ENCODE peak calls at places on chromosomes 4 and X, in five cellular contexts. Y, H, R, X and D are unnamed samples. For H3K79me2, the result is how much of the 10 kb centered on the place peaks cover.

GRCh38 chrX:137565921-137566745 is at the start of gene ZIC3:
- DNase-seq in H (peak), X (no peak), Y (no peak), R (peak), D (peak)

GRCh38 chr4:11469900-11470708 is 41.4 kb upstream of the HS3ST1 start:
- DNase-seq in Y (peak), R (no peak), H (no peak), X (no peak), D (no peak)

GRCh38 chr4:106763044-106763443 is 273.1 kb downstream of the DKK2 start:
- DNase-seq in R (no peak), H (no peak), Y (no peak), X (no peak), D (peak)

GRCh38 chr4:7767966-7768365 is 171.7 kb downstream of the AFAP1 start:
- DNase-seq in Y (no peak), H (peak), X (no peak), R (no peak), D (no peak)

GRCh38 chrX:24214568-24214967 is 65.0 kb downstream of the ZFX start:
- DNase-seq in R (no peak), X (no peak), H (no peak), Y (no peak), D (no peak)

GRCh38 chr4:15694431-15694830 is 8.4 kb upstream of the BST1 start:
- DNase-seq in Y (no peak), H (no peak), R (no peak), X (no peak), D (no peak)

GRCh38 chr4:13483142-13484044 is 747 bp downstream of the RAB28 start:
- DNase-seq in Y (no peak), H (peak), R (no peak), X (peak), D (peak)

GRCh38 chr4:7425591-7426468 is 8.9 kb downstream of the PSAPL1 start:
- DNase-seq in X (no peak), R (peak), H (peak), Y (no peak), D (no peak)

GRCh38 chr4:113447695-113448265 is 313.8 kb downstream of the CAMK2D start:
- DNase-seq in R (no peak), H (no peak), X (no peak), Y (no peak), D (no peak)

GRCh38 chr4:187612211-187612780 is 383.3 kb upstream of the ZFP42 start:
- DNase-seq in Y (no peak), H (peak), X (no peak), R (no peak), D (no peak)

GRCh38 chr4:121094297-121094966 is 22.1 kb upstream of the NDNF start:
- DNase-seq in R (no peak), X (no peak), H (no peak), Y (no peak), D (no peak)

GRCh38 chr4:138562544-138562961 is 320.4 kb upstream of the SLC7A11 start:
- DNase-seq in Y (peak), R (no peak), H (peak), X (no peak), D (no peak)

GRCh38 chrX:40154229-40154852 is 56.6 kb upstream of the BCOR start:
- DNase-seq in H (peak), R (peak), X (no peak), Y (no peak), D (peak)

GRCh38 chr4:65508169-65508568 is 162.1 kb downstream of the EPHA5 start:
- DNase-seq in H (peak), Y (no peak), X (no peak), R (no peak), D (no peak)

GRCh38 chr4:28723371-28723770 is 1862.7 kb downstream of the STIM2 start:
- DNase-seq in R (no peak), Y (no peak), X (no peak), H (no peak), D (no peak)

GRCh38 chr4:25814323-25814722 is 48.5 kb downstream of the SEL1L3 start:
- DNase-seq in Y (no peak), R (no peak), X (no peak), H (no peak), D (no peak)

GRCh38 chr4:143336828-143337599 is at the start of gene GAB1:
- DNase-seq in Y (no peak), H (peak), X (no peak), R (peak), D (peak)

GRCh38 chr4:7547368-7548040 is 112.8 kb upstream of the PSAPL1 start:
- DNase-seq in Y (no peak), H (no peak), X (no peak), R (no peak), D (no peak)

GRCh38 chrX:78997870-78998558 is 52.8 kb downstream of the P2RY10 start:
- DNase-seq in X (no peak), H (no peak), Y (no peak), R (no peak), D (peak)

GRCh38 chr4:55346851-55347255 is 811 bp downstream of the SRD5A3 start:
- DNase-seq in R (no peak), H (no peak), X (no peak), Y (peak), D (no peak)

GRCh38 chr4:122798101-122798500 is 28.5 kb upstream of the FGF2 start:
- DNase-seq in R (no peak), Y (no peak), H (peak), X (no peak), D (peak)

GRCh38 chr4:153347117-153347516 is 2.6 kb downstream of the MND1 start:
- DNase-seq in Y (no peak), X (peak), R (no peak), H (no peak), D (no peak)
- H3K79me2 ChIP-seq in Y (half or more), X (half or more), R (under half), H (under half), D (half or more)

GRCh38 chr4:107444-108429 is 16.6 kb upstream of the ZNF718 start:
- DNase-seq in Y (no peak), R (peak), H (peak), X (no peak), D (no peak)
- H3K4me3 ChIP-seq in Y (no peak), R (peak), H (no peak), X (no peak), D (no peak)

DNA sequence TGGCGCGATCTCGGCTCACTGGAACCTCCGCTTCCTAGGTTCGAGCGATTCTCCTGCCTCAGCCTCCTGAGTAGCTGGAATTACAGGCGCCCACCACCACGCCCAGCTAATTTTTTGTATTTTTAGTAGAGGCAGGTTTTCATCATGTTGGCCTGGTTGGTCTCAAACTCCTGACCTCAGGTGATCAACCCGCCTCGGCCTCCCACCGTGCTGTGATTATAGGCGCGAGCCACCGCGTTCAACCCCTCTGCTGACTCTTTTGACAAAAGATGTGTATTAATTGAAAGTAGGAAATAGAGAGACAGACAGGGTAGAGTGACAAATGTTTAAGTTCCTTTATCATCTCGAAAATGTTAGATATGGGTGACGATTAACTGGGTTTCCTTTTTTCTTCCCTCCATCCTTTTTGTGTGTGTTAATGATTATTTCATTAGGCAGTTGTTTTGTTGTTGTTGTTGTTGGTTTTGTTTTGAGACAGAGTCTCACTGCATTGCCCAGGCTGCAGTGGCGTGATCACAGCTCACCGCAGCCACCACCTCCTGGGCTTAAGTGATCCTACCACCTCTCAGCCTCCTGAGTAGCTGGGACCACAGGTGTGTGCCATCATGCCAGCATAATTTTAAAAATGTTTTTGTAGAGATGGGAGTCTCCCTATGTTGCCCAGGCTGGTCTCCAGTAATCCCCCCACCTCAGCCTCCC is 79.5 kb downstream of the KDM6A start:
- DNase-seq in X (no peak), Y (no peak), R (no peak), H (no peak), D (no peak)
- H3K79me2 ChIP-seq in X (half or more), Y (half or more), R (under half), H (half or more), D (half or more)

GRCh38 chrX:149898554-149898953 is 17.6 kb downstream of the MAGEA8 start:
- DNase-seq in X (no peak), Y (no peak), R (no peak), H (no peak), D (no peak)

GRCh38 chrX:149908727-149909126 is 20.6 kb upstream of the HSFX4 start:
- DNase-seq in H (no peak), R (no peak), X (no peak), Y (no peak), D (no peak)

GRCh38 chrX:149909324-149910177 is 19.8 kb upstream of the HSFX4 start:
- DNase-seq in R (no peak), H (no peak), X (no peak), Y (no peak), D (no peak)

GRCh38 chrX:149908308-149908707 is 21.1 kb upstream of the HSFX4 start:
- DNase-seq in Y (peak), H (no peak), R (no peak), X (no peak), D (no peak)

DNA sequence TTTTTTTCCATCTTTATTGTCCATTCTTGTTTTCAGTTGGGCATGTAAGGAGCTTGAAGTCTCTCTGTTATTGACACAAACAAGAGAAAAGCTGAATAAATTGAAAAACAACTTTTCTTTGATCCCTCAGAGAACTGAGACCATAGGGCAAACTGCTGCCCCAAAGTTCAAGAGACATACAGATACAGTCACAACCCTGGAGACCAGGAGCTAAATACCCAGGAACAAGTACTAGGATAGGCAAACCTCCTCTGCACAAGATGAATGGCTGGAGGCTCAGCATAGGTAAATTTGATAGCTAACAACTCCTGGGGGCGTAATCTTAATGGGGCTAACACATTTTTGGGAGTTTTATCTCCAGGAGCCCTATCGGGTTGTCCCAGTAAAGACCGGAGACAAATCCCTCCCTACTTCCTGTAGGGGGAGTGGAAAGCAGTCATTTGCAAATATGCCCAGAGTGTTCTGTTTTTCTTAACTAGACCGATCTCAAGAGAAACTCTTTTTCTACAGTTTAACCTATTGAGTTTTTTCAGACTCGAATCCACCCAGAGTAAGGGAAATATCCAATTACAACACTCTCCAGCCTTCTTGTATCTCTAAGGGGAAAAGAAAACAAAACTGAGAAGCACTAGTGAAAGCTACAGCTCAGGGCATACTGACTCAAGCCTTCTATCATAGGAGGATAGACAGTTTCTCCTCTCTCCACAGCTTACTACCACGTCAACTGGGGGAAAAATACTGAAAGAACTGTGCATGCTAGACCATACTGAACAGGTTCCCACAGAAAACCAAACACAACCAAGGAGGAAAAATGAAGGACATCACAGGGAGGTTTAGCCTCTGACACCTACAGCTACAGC is 23.1 kb downstream of the MAGEA8 start:
- DNase-seq in Y (peak), X (peak), R (no peak), H (no peak), D (no peak)
- H3K4me3 ChIP-seq in Y (no peak), X (peak), R (no peak), H (peak), D (no peak)

DNA sequence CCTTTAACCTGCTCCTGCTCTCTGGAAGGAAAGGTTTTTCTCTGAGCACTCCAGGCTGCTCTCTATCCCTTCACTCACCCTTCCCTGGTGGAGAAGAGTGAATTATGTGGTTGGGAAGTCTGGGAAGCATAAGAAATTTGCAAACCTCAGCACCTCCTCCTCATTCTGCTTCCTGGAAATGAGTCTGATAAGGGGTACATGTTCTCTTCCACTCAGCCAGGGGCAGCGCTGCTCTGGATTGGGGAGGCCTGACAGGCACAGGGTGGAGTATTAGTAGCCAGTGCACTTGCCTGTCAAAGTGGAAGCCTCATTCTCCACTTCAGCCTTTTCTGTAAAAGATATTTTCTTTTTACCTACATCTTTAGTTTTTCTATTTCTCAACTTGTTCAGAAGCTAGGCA is 15.5 kb downstream of the ADAMTS3 start:
- DNase-seq in R (no peak), H (no peak), Y (no peak), X (no peak), D (no peak)
- H3K79me2 ChIP-seq in R (under half), H (under half), Y (under half), X (under half), D (under half)

GRCh38 chr4:69099910-69100309 is 3.6 kb downstream of the UGT2B7 start:
- DNase-seq in X (no peak), Y (no peak), R (no peak), H (no peak), D (no peak)

GRCh38 chr4:69098470-69098869 is 2.2 kb downstream of the UGT2B7 start:
- DNase-seq in Y (no peak), H (no peak), X (no peak), R (no peak), D (no peak)

GRCh38 chr4:69095301-69095731 is 958 bp upstream of the UGT2B7 start:
- DNase-seq in R (no peak), Y (no peak), X (no peak), H (no peak), D (no peak)

GRCh38 chr4:69096111-69096656 is at the start of gene UGT2B7:
- DNase-seq in Y (no peak), H (no peak), R (no peak), X (no peak), D (no peak)

GRCh38 chr4:69096810-69097209 is 536 bp downstream of the UGT2B7 start:
- DNase-seq in Y (no peak), R (no peak), H (no peak), X (no peak), D (no peak)
- H3K4me3 ChIP-seq in Y (no peak), R (no peak), H (no peak), X (no peak), D (no peak)

GRCh38 chr4:102815981-102816380 is 11.4 kb downstream of the UBE2D3 start:
- DNase-seq in H (peak), X (no peak), R (no peak), Y (no peak), D (no peak)

GRCh38 chr4:102817021-102817605 is 10.2 kb downstream of the UBE2D3 start:
- DNase-seq in H (no peak), R (no peak), Y (no peak), X (no peak), D (no peak)

GRCh38 chr4:102823464-102823863 is 3.9 kb downstream of the UBE2D3 start:
- DNase-seq in X (no peak), H (no peak), Y (no peak), R (no peak), D (no peak)

GRCh38 chr4:102819588-102820365 is 7.6 kb downstream of the UBE2D3 start:
- DNase-seq in R (no peak), Y (no peak), H (peak), X (no peak), D (no peak)

DNA sequence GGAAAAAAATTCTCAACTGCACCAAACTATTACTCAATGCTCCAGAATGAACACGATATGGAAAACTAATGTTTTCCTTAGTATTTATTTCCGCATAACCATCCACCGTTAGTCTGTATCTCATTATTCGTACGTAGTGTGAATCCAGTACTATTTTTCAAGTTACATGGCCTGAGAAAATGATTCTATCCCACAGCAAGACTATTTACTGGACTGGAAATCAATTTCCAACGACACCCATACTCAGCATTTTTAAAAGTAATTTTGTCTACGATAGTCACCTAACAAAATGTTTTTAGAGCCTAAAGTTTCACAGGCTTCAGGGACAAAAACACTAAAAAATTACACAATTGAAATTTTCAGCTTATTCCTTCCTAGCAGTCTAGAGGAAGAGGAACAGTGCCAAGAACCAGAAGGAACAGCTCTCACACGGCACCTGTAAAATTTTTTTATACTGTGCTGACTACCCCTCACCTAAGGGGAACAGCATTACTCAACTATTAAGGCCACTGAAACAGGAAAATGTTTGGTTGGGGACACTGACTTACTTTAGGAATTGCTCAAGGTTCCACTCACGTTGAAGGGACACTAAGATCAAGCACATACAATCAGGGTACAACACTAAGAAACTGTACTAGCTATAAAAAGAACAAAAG is 9.6 kb downstream of the UBE2D3 start:
- DNase-seq in H (no peak), R (no peak), X (no peak), Y (no peak), D (no peak)
- H3K79me2 ChIP-seq in H (half or more), R (half or more), X (half or more), Y (half or more), D (half or more)

GRCh38 chr4:185800266-185800945 is 11.6 kb downstream of the SORBS2 start:
- DNase-seq in H (no peak), R (no peak), Y (no peak), X (no peak), D (no peak)

GRCh38 chr4:185797018-185797417 is 15.0 kb downstream of the SORBS2 start:
- DNase-seq in H (no peak), R (no peak), X (no peak), Y (no peak), D (no peak)

GRCh38 chr4:185797596-185797995 is 14.4 kb downstream of the SORBS2 start:
- DNase-seq in X (no peak), H (no peak), Y (no peak), R (no peak), D (no peak)

GRCh38 chr4:185801471-185801870 is 10.5 kb downstream of the SORBS2 start:
- DNase-seq in Y (no peak), X (no peak), H (no peak), R (no peak), D (no peak)

DNA sequence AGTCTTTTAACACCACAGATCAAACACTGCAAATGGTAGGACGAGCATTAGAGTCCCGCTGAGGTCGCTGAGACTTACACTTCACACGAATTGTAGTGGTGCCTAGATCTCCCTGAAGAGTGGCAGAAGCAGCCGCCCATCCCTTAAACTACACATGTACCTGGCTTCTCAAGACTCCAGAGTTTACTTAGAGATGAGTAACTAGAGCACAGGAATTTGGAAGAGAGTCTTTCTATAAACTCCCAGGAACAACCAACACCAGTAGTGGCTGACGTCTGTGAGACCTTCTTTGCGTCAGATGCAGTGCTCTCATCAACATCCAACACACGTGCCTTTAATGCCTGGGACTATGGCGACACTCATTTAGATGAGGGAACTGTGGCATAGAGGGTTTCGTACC is 12.6 kb downstream of the SORBS2 start:
- DNase-seq in Y (no peak), H (no peak), R (no peak), X (no peak), D (no peak)
- H3K4me3 ChIP-seq in Y (no peak), H (no peak), R (no peak), X (no peak), D (no peak)